ENCODE peak calls at places on chromosomes 13 and 19, in seven cellular contexts. P is upper lobe of right lung, C is right lobe of liver, F is aorta, K is left lung, N is H9, G is RWPE2. Y is an unnamed sample. For H3K9me3, the result is how much of the 10 kb centered on the place peaks cover.

GRCh38 chr13:31172535-31172934 is 10.8 kb upstream of the HSPH1 start:
- DNase-seq in C (no peak), F (no peak), G (no peak), P (no peak), N (no peak), K (no peak), Y (peak)

GRCh38 chr19:49875801-49876421 is 1.2 kb downstream of the AKT1S1 start:
- DNase-seq in P (peak), G (no peak), N (peak), C (peak), F (peak), K (no peak), Y (no peak)

GRCh38 chr19:48168689-48169088 is 1.5 kb downstream of the LIG1 start:
- DNase-seq in K (no peak), F (no peak), N (no peak), P (no peak), C (no peak), G (no peak), Y (no peak)

GRCh38 chr19:56141416-56141992 is 417 bp downstream of the ZNF444 start:
- DNase-seq in N (no peak), G (no peak), C (no peak), F (no peak), K (no peak), P (no peak), Y (peak)

GRCh38 chr19:46303702-46304397 is 7.0 kb downstream of the HIF3A start:
- DNase-seq in C (peak), P (peak), K (peak), G (no peak), N (peak), F (peak), Y (peak)

GRCh38 chr13:28376604-28377003 is 118.3 kb downstream of the FLT1 start:
- DNase-seq in G (no peak), F (no peak), P (no peak), N (no peak), C (no peak), K (no peak), Y (no peak)

GRCh38 chr13:66210677-66211076 is 1019.5 kb downstream of the PCDH9 start:
- DNase-seq in F (no peak), N (no peak), G (no peak), K (no peak), C (no peak), P (no peak), Y (no peak)

GRCh38 chr13:49370390-49370789 is 73.5 kb downstream of the CAB39L start:
- DNase-seq in F (no peak), G (no peak), C (no peak), K (no peak), N (no peak), P (no peak), Y (no peak)

GRCh38 chr13:93309886-93310520 is 83.4 kb downstream of the GPC6 start:
- DNase-seq in F (no peak), K (no peak), G (no peak), P (no peak), N (no peak), C (no peak), Y (peak)

GRCh38 chr13:99830931-99831330 is 140.6 kb downstream of the ZIC5 start:
- DNase-seq in K (no peak), P (no peak), F (no peak), C (no peak), N (peak), G (no peak), Y (no peak)

GRCh38 chr19:3338541-3339181 is 27.7 kb upstream of the NFIC start:
- DNase-seq in C (peak), G (no peak), K (peak), P (peak), N (no peak), F (peak), Y (no peak)

GRCh38 chr13:27960362-27961226 is 8.5 kb downstream of the CDX2 start:
- DNase-seq in G (no peak), P (peak), F (no peak), C (peak), K (no peak), N (peak), Y (no peak)

GRCh38 chr19:46451352-46451751 is 20.0 kb downstream of the PNMA8A start:
- DNase-seq in F (no peak), K (no peak), P (no peak), N (no peak), C (no peak), G (no peak), Y (no peak)

GRCh38 chr19:40370997-40371801 is 18.8 kb downstream of the HIPK4 start:
- DNase-seq in G (no peak), F (no peak), C (no peak), K (no peak), N (no peak), P (no peak), Y (no peak)

GRCh38 chr13:96673825-96674224 is 320.5 kb downstream of the OXGR1 start:
- DNase-seq in P (no peak), K (no peak), C (no peak), F (no peak), N (no peak), G (no peak), Y (no peak)

GRCh38 chr13:101556676-101557121 is 104.2 kb downstream of the ITGBL1 start:
- DNase-seq in F (no peak), C (no peak), P (no peak), K (no peak), N (no peak), G (no peak), Y (no peak)

GRCh38 chr13:30045916-30046704 is 195.7 kb upstream of the UBL3 start:
- DNase-seq in C (no peak), P (no peak), N (no peak), G (no peak), K (no peak), F (no peak), Y (peak)

GRCh38 chr19:55113570-55114039 is 3.8 kb downstream of the PPP1R12C start:
- DNase-seq in F (peak), C (no peak), G (no peak), N (peak), P (peak), K (peak), Y (peak)

GRCh38 chr13:48631441-48631840 is 22.3 kb upstream of the CYSLTR2 start:
- DNase-seq in N (no peak), G (no peak), K (no peak), C (no peak), F (no peak), P (no peak), Y (no peak)

GRCh38 chr13:42696191-42696590 is 85.2 kb upstream of the FAM216B start:
- DNase-seq in N (no peak), F (no peak), C (no peak), G (peak), K (no peak), P (no peak), Y (peak)

GRCh38 chr13:46097015-46097414 is 7.8 kb downstream of the CPB2 start:
- DNase-seq in F (no peak), P (no peak), N (no peak), C (peak), K (no peak), G (no peak), Y (no peak)

GRCh38 chr19:33447336-33448158 is 74.0 kb downstream of the CEBPG start:
- DNase-seq in P (peak), N (no peak), F (peak), C (peak), K (peak), G (peak), Y (no peak)

GRCh38 chr13:113090415-113090770 is 15.2 kb upstream of the F7 start:
- DNase-seq in G (peak), N (peak), P (peak), C (no peak), F (peak), K (no peak), Y (no peak)

GRCh38 chr19:42412223-42412622 is 15.0 kb downstream of the LIPE start:
- DNase-seq in G (no peak), N (no peak), F (peak), C (no peak), P (no peak), K (no peak), Y (no peak)

DNA sequence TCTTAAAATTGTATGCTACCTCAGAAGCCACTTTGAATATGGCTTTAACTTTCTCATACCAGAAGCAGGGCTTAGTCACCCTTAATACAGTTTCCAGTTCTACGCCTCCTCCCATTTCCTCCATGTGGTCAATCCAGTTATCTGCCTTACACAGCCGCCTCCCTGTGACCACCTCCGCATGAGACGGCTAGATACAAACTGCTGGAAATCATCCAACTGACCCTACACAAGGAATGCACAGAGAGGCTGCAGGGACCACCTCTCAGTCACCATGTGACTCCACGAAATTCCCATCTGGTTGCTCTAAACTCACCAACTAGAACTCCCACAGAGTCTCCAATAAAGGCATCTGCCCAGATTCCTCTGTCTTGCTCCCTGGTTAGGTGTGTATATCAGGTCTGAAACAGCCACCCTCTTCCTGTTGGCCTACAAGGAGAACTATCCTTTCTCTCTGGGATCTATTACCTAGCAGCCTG is 6.8 kb downstream of the ZNF564 start:
- DNase-seq in F (no peak), N (no peak), P (no peak), K (no peak), G (no peak), C (no peak), Y (peak)
- H3K9me3 ChIP-seq in F (under half), N (under half), P (under half), K (under half), G (under half), C (under half), Y (under half)

DNA sequence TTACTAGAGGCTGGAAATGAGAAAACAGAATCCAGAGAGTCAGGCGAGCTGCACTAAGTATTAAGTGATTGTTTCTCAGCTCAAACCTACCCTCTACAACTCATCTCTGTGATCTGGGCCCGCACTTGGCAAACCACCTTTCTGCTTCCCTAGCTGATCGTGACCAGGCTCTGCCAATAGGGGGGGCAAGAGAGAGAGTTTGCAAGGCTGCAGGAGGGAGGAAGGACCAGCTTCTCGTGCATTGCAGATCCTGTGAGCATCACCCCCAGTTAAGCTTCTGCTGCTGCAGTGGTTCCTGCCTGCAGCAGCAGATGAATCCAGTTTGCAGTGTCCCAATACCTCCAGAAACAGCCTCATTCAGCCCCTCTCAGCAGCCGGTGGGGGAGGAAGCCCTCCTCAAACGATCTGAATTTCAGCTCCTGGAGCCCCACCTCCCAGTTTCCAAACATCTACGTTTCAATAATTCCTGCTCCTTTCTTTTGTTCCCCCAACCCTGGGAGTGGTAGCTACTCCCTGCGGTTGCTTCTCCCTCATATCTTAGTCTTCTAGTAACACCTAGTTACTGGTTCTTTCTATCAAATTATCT is 20.0 kb downstream of the XRCC1 start:
- DNase-seq in P (no peak), N (peak), C (peak), K (peak), F (peak), G (no peak), Y (peak)
- H3K9me3 ChIP-seq in P (under half), N (under half), C (under half), K (under half), F (under half), G (under half), Y (under half)

GRCh38 chr13:19117913-19118739 is 63.5 kb downstream of the TUBA3C start:
- DNase-seq in K (no peak), F (no peak), N (no peak), C (no peak), P (no peak), G (no peak), Y (no peak)
- H3K9me3 ChIP-seq in K (under half), F (under half), N (half or more), C (under half), P (under half), G (under half), Y (under half)

DNA sequence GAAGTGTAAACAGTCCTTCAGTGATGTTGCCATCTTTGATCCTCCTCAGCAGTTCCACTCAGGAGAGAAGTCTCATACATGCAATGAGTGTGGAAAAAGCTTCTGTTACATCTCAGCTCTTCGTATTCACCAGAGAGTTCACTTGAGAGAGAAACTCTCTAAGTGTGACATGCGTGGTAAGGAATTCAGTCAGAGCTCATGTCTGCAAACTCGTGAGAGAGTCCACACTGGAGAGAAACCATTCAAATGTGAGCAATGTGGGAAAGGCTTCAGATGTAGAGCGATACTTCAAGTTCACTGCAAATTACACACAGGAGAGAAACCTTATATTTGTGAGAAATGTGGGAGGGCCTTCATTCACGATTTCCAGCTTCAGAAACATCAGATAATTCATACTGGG is 7.7 kb downstream of the ZNF230 start:
- DNase-seq in F (no peak), N (no peak), P (no peak), G (no peak), K (no peak), C (no peak), Y (no peak)
- H3K9me3 ChIP-seq in F (under half), N (under half), P (under half), G (under half), K (under half), C (under half), Y (under half)

GRCh38 chr19:51926784-51927741 is at the start of gene ZNF613:
- DNase-seq in F (peak), P (peak), K (peak), C (peak), N (peak), G (peak), Y (peak)

GRCh38 chr19:51927859-51928258 is 587 bp downstream of the ZNF613 start:
- DNase-seq in K (no peak), F (no peak), G (no peak), C (no peak), P (no peak), N (no peak), Y (no peak)

GRCh38 chr19:51926426-51926783 is 867 bp upstream of the ZNF613 start:
- DNase-seq in G (no peak), P (no peak), N (no peak), F (no peak), K (no peak), C (no peak), Y (no peak)

DNA sequence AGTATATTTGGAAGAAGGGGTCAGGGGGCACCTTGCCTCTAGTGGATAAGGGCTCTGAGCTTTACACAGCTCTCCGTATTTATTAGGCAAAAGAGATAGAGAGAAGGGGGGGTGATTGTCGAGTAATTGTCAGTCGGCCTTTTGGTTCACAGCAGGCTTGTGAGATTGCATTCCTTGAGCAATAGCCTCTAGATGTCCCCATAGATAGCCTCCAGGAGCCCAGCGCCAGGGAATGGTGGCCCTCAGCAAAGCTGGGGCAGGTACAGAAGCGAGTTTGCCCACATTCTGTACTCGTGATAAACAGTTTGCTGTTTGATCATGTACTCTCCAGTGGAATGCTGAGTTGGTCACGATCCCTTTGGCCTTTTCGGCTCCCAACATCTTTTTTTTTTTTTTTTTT is 4.6 kb downstream of the ZNF613 start:
- DNase-seq in G (no peak), C (no peak), F (no peak), K (no peak), N (no peak), P (no peak), Y (peak)
- H3K9me3 ChIP-seq in G (under half), C (under half), F (under half), K (under half), N (under half), P (under half), Y (under half)

GRCh38 chr19:22428299-22428913 is 6.3 kb upstream of the ZNF98 start:
- DNase-seq in N (no peak), C (no peak), P (no peak), F (no peak), K (no peak), G (no peak), Y (no peak)

GRCh38 chr19:22422220-22422619 is at the start of gene ZNF98:
- DNase-seq in P (no peak), K (no peak), N (no peak), F (peak), C (no peak), G (no peak), Y (peak)

GRCh38 chr19:22427587-22428298 is 5.6 kb upstream of the ZNF98 start:
- DNase-seq in F (no peak), C (no peak), N (no peak), G (no peak), K (no peak), P (no peak), Y (peak)

GRCh38 chr19:22421797-22422196 is 349 bp downstream of the ZNF98 start:
- DNase-seq in N (no peak), G (no peak), F (no peak), C (no peak), K (no peak), P (no peak), Y (no peak)

GRCh38 chr19:22426901-22427300 is 4.8 kb upstream of the ZNF98 start:
- DNase-seq in G (no peak), K (no peak), N (no peak), P (no peak), C (no peak), F (no peak), Y (peak)
- H3K9me3 ChIP-seq in G (under half), K (under half), N (half or more), P (under half), C (under half), F (under half), Y (under half)

Y was measured in trophoblast cell.